ENCODE peak calls at places on chromosome X, in five cellular contexts. Y is IMR-90, G is K562, M is GM12878, B is HepG2. I is an unnamed sample.
A peak's percentile ranks its signal among the peaks of the same experiment; 100 is the strongest.

GRCh38 chrX:2903366-2903765 is 25.8 kb downstream of the ARSD start:
- DNase-seq in G (peak; percentile 11), Y (no peak), B (no peak), M (no peak), I (no peak)

GRCh38 chrX:81120270-81120935 is 81.3 kb downstream of the HMGN5 start:
- DNase-seq in M (no peak), B (no peak), Y (no peak), G (no peak), I (no peak)

GRCh38 chrX:100931218-100931924 is 2.7 kb upstream of the XKRX start:
- DNase-seq in M (no peak), G (no peak), Y (no peak), B (no peak), I (no peak)

GRCh38 chrX:7542566-7542965 is 300.4 kb upstream of the VCX start:
- DNase-seq in Y (no peak), B (no peak), M (no peak), G (no peak), I (no peak)

GRCh38 chrX:30642642-30643041 is 10.6 kb upstream of the GK start:
- DNase-seq in Y (no peak), G (no peak), M (no peak), B (peak; percentile 74), I (no peak)

GRCh38 chrX:128807367-128807766 is 715.9 kb downstream of the SMARCA1 start:
- DNase-seq in B (no peak), Y (no peak), M (no peak), G (no peak), I (no peak)

GRCh38 chrX:87572911-87573310 is 55.3 kb downstream of the KLHL4 start:
- DNase-seq in B (no peak), G (no peak), Y (no peak), M (no peak), I (no peak)

GRCh38 chrX:39759526-39760224 is 338.1 kb downstream of the BCOR start:
- DNase-seq in G (no peak), M (no peak), Y (peak; percentile 78), B (no peak), I (peak; percentile 39)

GRCh38 chrX:119359618-119360382 is 39.3 kb upstream of the SLC25A43 start:
- DNase-seq in M (no peak), B (no peak), G (no peak), Y (no peak), I (no peak)

GRCh38 chrX:137052641-137053235 is 18.9 kb upstream of the GPR101 start:
- DNase-seq in G (no peak), Y (no peak), M (no peak), B (no peak), I (peak; percentile 35)

GRCh38 chrX:118254611-118255010 is 91.3 kb upstream of the WDR44 start:
- DNase-seq in Y (peak; percentile 57), M (peak; percentile 23), B (peak; percentile 7), G (peak; percentile 42), I (peak; percentile 38)

GRCh38 chrX:124887572-124887971 is 432.1 kb upstream of the TEX13C start:
- DNase-seq in M (no peak), Y (no peak), B (no peak), G (no peak), I (no peak)

GRCh38 chrX:63032811-63033210 is 318.3 kb downstream of the SPIN4 start:
- DNase-seq in G (no peak), Y (no peak), M (no peak), B (no peak), I (no peak)

GRCh38 chrX:149711545-149712236 is at the start of gene MAGEA11:
- DNase-seq in G (no peak), B (no peak), M (no peak), Y (no peak), I (no peak)

GRCh38 chrX:132184871-132185270 is 34.4 kb downstream of the RAP2C start:
- DNase-seq in G (no peak), Y (no peak), M (no peak), B (no peak), I (no peak)

GRCh38 chrX:20980426-20980825 is 393.8 kb upstream of the CNKSR2 start:
- DNase-seq in G (no peak), M (no peak), B (no peak), Y (no peak), I (no peak)

GRCh38 chrX:100750901-100751300 is 19.0 kb upstream of the SYTL4 start:
- DNase-seq in G (no peak), Y (no peak), M (no peak), B (no peak), I (no peak)

GRCh38 chrX:18291006-18291545 is 63.4 kb downstream of the SCML2 start:
- DNase-seq in Y (peak; percentile 66), G (no peak), M (no peak), B (no peak), I (no peak)

GRCh38 chrX:108070891-108071290 is 20.5 kb downstream of the PSMD10 start:
- DNase-seq in G (no peak), M (no peak), Y (peak; percentile 88), B (no peak), I (no peak)

GRCh38 chrX:68997911-68998310 is 167.3 kb downstream of the PJA1 start:
- DNase-seq in Y (peak; percentile 83), M (no peak), G (no peak), B (no peak), I (no peak)

GRCh38 chrX:150268839-150269238 is 94.3 kb upstream of the MAMLD1 start:
- DNase-seq in G (no peak), Y (no peak), M (no peak), B (no peak), I (no peak)

GRCh38 chrX:56968980-56969379 is 26.4 kb downstream of the SPIN3 start:
- DNase-seq in M (no peak), G (no peak), Y (peak; percentile 16), B (no peak), I (no peak)

GRCh38 chrX:140764401-140764919 is 54.9 kb downstream of the LINC00632 start:
- DNase-seq in Y (peak; percentile 54), B (no peak), G (peak; percentile 3), M (no peak), I (peak; percentile 22)

GRCh38 chrX:130834149-130834548 is 68.9 kb downstream of the ENOX2 start:
- DNase-seq in Y (no peak), B (no peak), M (no peak), G (no peak), I (no peak)

GRCh38 chrX:68556036-68556435 is 57.2 kb downstream of the YIPF6 start:
- DNase-seq in M (no peak), Y (no peak), G (no peak), B (no peak), I (no peak)

GRCh38 chrX:121146059-121146628 is 98.7 kb downstream of the GLUD2 start:
- DNase-seq in B (no peak), M (no peak), Y (no peak), G (no peak), I (no peak)

GRCh38 chrX:38717871-38718270 is 83.4 kb upstream of the MID1IP1 start:
- DNase-seq in Y (peak; percentile 20), B (peak; percentile 16), G (peak; percentile 54), M (no peak), I (peak; percentile 32)

GRCh38 chrX:104567506-104567905 is 1.5 kb downstream of the IL1RAPL2 start:
- DNase-seq in Y (no peak), M (no peak), G (no peak), B (no peak), I (peak; percentile 3)

GRCh38 chrX:154517101-154517781 is 1.2 kb upstream of the FAM3A start:
- DNase-seq in M (no peak), B (peak; percentile 67), G (no peak), Y (no peak), I (no peak)

GRCh38 chrX:65476564-65476963 is 58.0 kb downstream of the LAS1L start:
- DNase-seq in B (no peak), G (no peak), Y (no peak), M (no peak), I (no peak)

GRCh38 chrX:128759745-128760144 is 707.5 kb upstream of the ACTRT1 start:
- DNase-seq in B (peak; percentile 66), G (no peak), Y (no peak), M (no peak), I (no peak)

GRCh38 chrX:102837843-102838242 is 99.2 kb upstream of the RAB40AL start:
- DNase-seq in G (no peak), Y (no peak), B (no peak), M (no peak), I (no peak)

GRCh38 chrX:130118396-130118795 is 8.1 kb upstream of the ELF4 start:
- DNase-seq in B (no peak), Y (peak; percentile 81), G (no peak), M (no peak), I (no peak)

GRCh38 chrX:72100824-72101351 is 30.8 kb downstream of the RTL5 start:
- DNase-seq in Y (no peak), B (no peak), G (no peak), M (peak; percentile 70), I (no peak)

GRCh38 chrX:72102760-72103159 is 29.0 kb downstream of the RTL5 start:
- DNase-seq in G (no peak), B (no peak), M (no peak), Y (no peak), I (no peak)

GRCh38 chrX:72100051-72100755 is 31.5 kb downstream of the RTL5 start:
- DNase-seq in G (no peak), M (no peak), Y (no peak), B (no peak), I (no peak)

GRCh38 chrX:72105436-72105835 is 26.3 kb downstream of the RTL5 start:
- DNase-seq in G (no peak), M (peak; percentile 56), B (no peak), Y (no peak), I (no peak)

GRCh38 chrX:72101597-72102037 is 30.1 kb downstream of the RTL5 start:
- DNase-seq in M (no peak), Y (no peak), B (no peak), G (no peak), I (no peak)
- TF ChIP-seq USF2 in M (no peak), Y (no peak), B (no peak), G (no peak), I (no peak)

DNA sequence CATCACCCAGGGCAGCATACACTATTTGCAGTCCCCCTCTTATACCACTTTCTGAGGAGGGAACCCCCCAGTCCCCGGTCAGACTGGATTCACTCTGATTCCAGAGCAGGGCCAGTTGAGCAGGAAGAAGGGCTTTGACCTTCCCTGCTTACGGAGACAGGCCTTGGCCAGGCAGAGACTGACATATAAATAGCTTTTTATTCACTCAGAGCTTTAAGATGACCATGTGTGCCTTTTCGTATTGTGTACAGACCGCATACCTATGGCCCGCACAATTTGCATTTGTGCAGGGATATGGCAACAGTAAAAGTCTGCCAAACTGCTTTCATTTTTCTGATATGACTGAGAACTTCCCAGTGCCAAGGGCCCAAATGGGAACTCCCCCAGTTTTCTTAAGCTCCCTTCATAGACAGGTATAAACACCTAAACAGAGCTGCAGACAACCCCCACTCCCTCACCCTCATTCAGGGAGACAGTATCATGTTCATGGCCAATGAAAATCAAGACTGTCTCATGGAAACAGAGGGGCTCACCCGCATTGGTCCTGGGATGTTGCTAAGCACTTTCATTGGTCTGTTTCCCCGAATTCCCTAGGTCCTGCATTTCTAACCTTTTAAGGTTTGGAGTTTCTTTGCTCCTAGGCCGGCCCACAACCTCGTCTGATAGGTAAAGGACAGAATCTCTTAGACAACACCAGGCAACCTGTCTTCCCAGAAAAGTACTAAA is 86.0 kb downstream of the RTL5 start:
- DNase-seq in B (no peak), M (no peak), G (no peak), Y (no peak), I (peak; percentile 66)
- TF ChIP-seq MXI1 in B (no peak), M (no peak), G (no peak), Y (no peak), I (no peak)

GRCh38 chrX:15343075-15343476 is 7.8 kb upstream of the PIGA start:
- DNase-seq in M (no peak), Y (peak; percentile 60), B (no peak), G (no peak), I (no peak)
- TF ChIP-seq USF2 in M (no peak), Y (no peak), B (no peak), G (no peak), I (no peak)

GRCh38 chrX:23434356-23434884 is 99.8 kb downstream of the PTCHD1 start:
- DNase-seq in B (no peak), Y (peak; percentile 2), M (no peak), G (no peak), I (no peak)
- TF ChIP-seq MXI1 in B (no peak), Y (no peak), M (no peak), G (no peak), I (no peak)

I was measured in SK-N-SH.